ENCODE peak calls at places on chromosomes 3 and 15, in eight cellular contexts. One of them, this sample, is unnamed.

GRCh38 chr15:56629133-56629532 is 104.2 kb downstream of the ZNF280D start:
- DNase-seq in PC-3: no peak
- DNase-seq in OCI-LY7: no peak
- DNase-seq in SK-N-SH: no peak
- DNase-seq in hepatocyte: no peak
- DNase-seq in HCT116: no peak
- DNase-seq in GM23338: no peak
- DNase-seq in GM23248: no peak
- DNase-seq in this sample: no peak

GRCh38 chr15:65401607-65402240 is 21.0 kb downstream of the IGDCC4 start:
- DNase-seq in PC-3: no peak
- DNase-seq in OCI-LY7: no peak
- DNase-seq in SK-N-SH: no peak
- DNase-seq in hepatocyte: no peak
- DNase-seq in HCT116: no peak
- DNase-seq in GM23338: no peak
- DNase-seq in GM23248: no peak
- DNase-seq in this sample: no peak

GRCh38 chr15:52652286-52652685 is 26.9 kb downstream of the ATOSA start:
- DNase-seq in PC-3: no peak
- DNase-seq in OCI-LY7: no peak
- DNase-seq in SK-N-SH: no peak
- DNase-seq in hepatocyte: no peak
- DNase-seq in HCT116: no peak
- DNase-seq in GM23338: no peak
- DNase-seq in GM23248: no peak
- DNase-seq in this sample: no peak

GRCh38 chr15:54566654-54567053 is 588.4 kb downstream of the UNC13C start:
- DNase-seq in PC-3: no peak
- DNase-seq in OCI-LY7: no peak
- DNase-seq in SK-N-SH: no peak
- DNase-seq in hepatocyte: no peak
- DNase-seq in HCT116: no peak
- DNase-seq in GM23338: no peak
- DNase-seq in GM23248: no peak
- DNase-seq in this sample: no peak

GRCh38 chr15:63107895-63108546 is 13.6 kb upstream of the LACTB start:
- DNase-seq in PC-3: peak
- DNase-seq in OCI-LY7: no peak
- DNase-seq in SK-N-SH: no peak
- DNase-seq in hepatocyte: peak
- DNase-seq in HCT116: no peak
- DNase-seq in GM23338: no peak
- DNase-seq in GM23248: peak
- DNase-seq in this sample: no peak

GRCh38 chr15:58182460-58183163 is 44.4 kb downstream of the AQP9 start:
- DNase-seq in PC-3: peak
- DNase-seq in OCI-LY7: peak
- DNase-seq in SK-N-SH: peak
- DNase-seq in hepatocyte: peak
- DNase-seq in HCT116: peak
- DNase-seq in GM23338: peak
- DNase-seq in GM23248: peak
- DNase-seq in this sample: peak

GRCh38 chr15:67622110-67622509 is 79.6 kb downstream of the MAP2K5 start:
- DNase-seq in PC-3: no peak
- DNase-seq in OCI-LY7: no peak
- DNase-seq in SK-N-SH: no peak
- DNase-seq in hepatocyte: no peak
- DNase-seq in HCT116: no peak
- DNase-seq in GM23338: no peak
- DNase-seq in GM23248: no peak
- DNase-seq in this sample: no peak

GRCh38 chr15:60859996-60860494 is 369.1 kb downstream of the RORA start:
- DNase-seq in PC-3: no peak
- DNase-seq in OCI-LY7: no peak
- DNase-seq in SK-N-SH: no peak
- DNase-seq in hepatocyte: no peak
- DNase-seq in HCT116: no peak
- DNase-seq in GM23338: no peak
- DNase-seq in GM23248: peak
- DNase-seq in this sample: no peak

GRCh38 chr3:183576487-183577107 is 21.1 kb upstream of the KLHL6 start:
- DNase-seq in PC-3: no peak
- DNase-seq in OCI-LY7: peak
- DNase-seq in SK-N-SH: no peak
- DNase-seq in hepatocyte: peak
- DNase-seq in HCT116: no peak
- DNase-seq in GM23338: no peak
- DNase-seq in GM23248: peak
- DNase-seq in this sample: peak

GRCh38 chr15:73389971-73390544 is 21.3 kb upstream of the HCN4 start:
- DNase-seq in PC-3: no peak
- DNase-seq in OCI-LY7: no peak
- DNase-seq in SK-N-SH: no peak
- DNase-seq in hepatocyte: no peak
- DNase-seq in HCT116: no peak
- DNase-seq in GM23338: no peak
- DNase-seq in GM23248: peak
- DNase-seq in this sample: no peak

GRCh38 chr3:109387241-109387640 is 49.9 kb upstream of the DPPA4 start:
- DNase-seq in PC-3: no peak
- DNase-seq in OCI-LY7: no peak
- DNase-seq in SK-N-SH: no peak
- DNase-seq in hepatocyte: no peak
- DNase-seq in HCT116: no peak
- DNase-seq in GM23338: no peak
- DNase-seq in GM23248: no peak
- DNase-seq in this sample: no peak

GRCh38 chr15:70466305-70466704 is 297.1 kb downstream of the UACA start:
- DNase-seq in PC-3: no peak
- DNase-seq in OCI-LY7: no peak
- DNase-seq in SK-N-SH: no peak
- DNase-seq in hepatocyte: no peak
- DNase-seq in HCT116: no peak
- DNase-seq in GM23338: no peak
- DNase-seq in GM23248: no peak
- DNase-seq in this sample: no peak

GRCh38 chr3:30760040-30760439 is 134.4 kb downstream of the GADL1 start:
- DNase-seq in PC-3: no peak
- DNase-seq in OCI-LY7: no peak
- DNase-seq in SK-N-SH: no peak
- DNase-seq in hepatocyte: no peak
- DNase-seq in HCT116: no peak
- DNase-seq in GM23338: no peak
- DNase-seq in GM23248: peak
- DNase-seq in this sample: no peak

GRCh38 chr15:76340198-76340801 is 3.7 kb downstream of the ISL2 start:
- DNase-seq in PC-3: no peak
- DNase-seq in OCI-LY7: no peak
- DNase-seq in SK-N-SH: peak
- DNase-seq in hepatocyte: peak
- DNase-seq in HCT116: no peak
- DNase-seq in GM23338: peak
- DNase-seq in GM23248: peak
- DNase-seq in this sample: peak

GRCh38 chr3:3589715-3590130 is 209.5 kb upstream of the LRRN1 start:
- DNase-seq in PC-3: no peak
- DNase-seq in OCI-LY7: no peak
- DNase-seq in SK-N-SH: no peak
- DNase-seq in hepatocyte: no peak
- DNase-seq in HCT116: no peak
- DNase-seq in GM23338: no peak
- DNase-seq in GM23248: no peak
- DNase-seq in this sample: no peak

GRCh38 chr3:16174389-16174788 is at the start of gene GALNT15:
- DNase-seq in PC-3: no peak
- DNase-seq in OCI-LY7: no peak
- DNase-seq in SK-N-SH: peak
- DNase-seq in hepatocyte: peak
- DNase-seq in HCT116: no peak
- DNase-seq in GM23338: no peak
- DNase-seq in GM23248: peak
- DNase-seq in this sample: peak

GRCh38 chr3:16978234-16978920 is 93.6 kb downstream of the PLCL2 start:
- DNase-seq in PC-3: no peak
- DNase-seq in OCI-LY7: no peak
- DNase-seq in SK-N-SH: no peak
- DNase-seq in hepatocyte: no peak
- DNase-seq in HCT116: no peak
- DNase-seq in GM23338: no peak
- DNase-seq in GM23248: peak
- DNase-seq in this sample: no peak

GRCh38 chr15:61335998-61336648 is 107.0 kb upstream of the RORA start:
- DNase-seq in PC-3: no peak
- DNase-seq in OCI-LY7: no peak
- DNase-seq in SK-N-SH: no peak
- DNase-seq in hepatocyte: peak
- DNase-seq in HCT116: no peak
- DNase-seq in GM23338: no peak
- DNase-seq in GM23248: no peak
- DNase-seq in this sample: no peak

GRCh38 chr15:70109982-70110381 is 12.3 kb upstream of the TLE3 start:
- DNase-seq in PC-3: no peak
- DNase-seq in OCI-LY7: no peak
- DNase-seq in SK-N-SH: no peak
- DNase-seq in hepatocyte: no peak
- DNase-seq in HCT116: no peak
- DNase-seq in GM23338: no peak
- DNase-seq in GM23248: no peak
- DNase-seq in this sample: no peak

DNA sequence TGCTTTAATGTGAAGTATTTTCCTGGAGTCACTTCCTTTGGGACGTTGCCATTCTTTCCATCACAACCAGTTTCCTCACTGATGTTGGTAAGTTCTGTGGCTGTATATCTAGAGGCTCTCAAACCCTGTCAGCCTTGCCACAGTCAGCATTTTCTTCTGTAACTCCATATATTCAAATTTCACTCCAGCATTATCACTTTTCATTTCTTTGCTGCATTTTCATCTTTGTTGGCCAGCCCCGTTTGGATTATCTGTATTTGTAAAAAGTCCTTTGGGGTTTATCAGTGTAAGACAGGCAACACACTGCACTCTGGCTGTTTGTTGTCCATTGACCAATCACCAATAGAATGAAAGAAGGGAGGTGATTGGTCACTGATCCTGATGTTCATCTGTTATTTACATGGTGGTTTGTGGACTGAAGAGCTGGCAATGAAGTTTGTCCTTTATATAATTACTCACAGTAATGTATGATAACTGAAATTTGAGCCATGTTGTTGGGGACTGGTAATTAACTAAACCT is 20.3 kb downstream of the GMPS start:
- DNase-seq in PC-3: peak
- DNase-seq in OCI-LY7: no peak
- DNase-seq in SK-N-SH: peak
- DNase-seq in hepatocyte: peak
- DNase-seq in HCT116: no peak
- DNase-seq in GM23338: no peak
- DNase-seq in GM23248: peak
- DNase-seq in this sample: no peak
- TF ChIP-seq EZH2phosphoT487 in PC-3: no peak
- TF ChIP-seq EZH2phosphoT487 in OCI-LY7: no peak
- TF ChIP-seq EZH2phosphoT487 in SK-N-SH: no peak
- TF ChIP-seq EZH2phosphoT487 in hepatocyte: no peak
- TF ChIP-seq EZH2phosphoT487 in HCT116: no peak
- TF ChIP-seq EZH2phosphoT487 in GM23338: no peak
- TF ChIP-seq EZH2phosphoT487 in GM23248: no peak
- TF ChIP-seq EZH2phosphoT487 in this sample: no peak

GRCh38 chr3:34016925-34017592 is 218.6 kb downstream of the PDCD6IP start:
- DNase-seq in PC-3: no peak
- DNase-seq in OCI-LY7: peak
- DNase-seq in SK-N-SH: no peak
- DNase-seq in hepatocyte: no peak
- DNase-seq in HCT116: no peak
- DNase-seq in GM23338: no peak
- DNase-seq in GM23248: no peak
- DNase-seq in this sample: no peak
- H3K4me2 ChIP-seq in PC-3: no peak
- H3K4me2 ChIP-seq in OCI-LY7: peak
- H3K4me2 ChIP-seq in SK-N-SH: no peak
- H3K4me2 ChIP-seq in hepatocyte: no peak
- H3K4me2 ChIP-seq in HCT116: no peak
- H3K4me2 ChIP-seq in GM23338: no peak
- H3K4me2 ChIP-seq in GM23248: no peak
- H3K4me2 ChIP-seq in this sample: no peak

DNA sequence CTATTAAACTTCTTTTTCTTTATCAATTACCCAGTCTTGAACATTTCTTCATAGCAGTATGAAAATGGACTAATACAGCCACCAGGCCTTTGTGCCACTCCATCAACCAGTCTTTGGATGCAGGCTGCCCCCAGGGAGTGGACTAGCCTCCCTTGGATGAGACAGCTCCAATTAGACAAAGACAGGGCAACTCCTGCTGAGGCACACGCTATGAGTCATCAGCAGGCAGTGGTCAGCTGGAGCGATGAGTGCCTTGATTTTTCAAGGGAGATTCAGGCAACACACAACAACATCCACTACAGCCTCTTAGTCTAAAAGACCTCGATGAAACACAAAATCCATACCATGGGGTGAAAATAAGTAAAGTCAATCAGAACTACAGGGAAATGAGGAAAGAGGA is 160.1 kb downstream of the ARRDC4 start:
- DNase-seq in PC-3: no peak
- DNase-seq in OCI-LY7: no peak
- DNase-seq in SK-N-SH: no peak
- DNase-seq in hepatocyte: no peak
- DNase-seq in HCT116: no peak
- DNase-seq in GM23338: no peak
- DNase-seq in GM23248: peak
- DNase-seq in this sample: no peak
- TF ChIP-seq EZH2phosphoT487 in PC-3: no peak
- TF ChIP-seq EZH2phosphoT487 in OCI-LY7: no peak
- TF ChIP-seq EZH2phosphoT487 in SK-N-SH: no peak
- TF ChIP-seq EZH2phosphoT487 in hepatocyte: no peak
- TF ChIP-seq EZH2phosphoT487 in HCT116: no peak
- TF ChIP-seq EZH2phosphoT487 in GM23338: no peak
- TF ChIP-seq EZH2phosphoT487 in GM23248: no peak
- TF ChIP-seq EZH2phosphoT487 in this sample: no peak

DNA sequence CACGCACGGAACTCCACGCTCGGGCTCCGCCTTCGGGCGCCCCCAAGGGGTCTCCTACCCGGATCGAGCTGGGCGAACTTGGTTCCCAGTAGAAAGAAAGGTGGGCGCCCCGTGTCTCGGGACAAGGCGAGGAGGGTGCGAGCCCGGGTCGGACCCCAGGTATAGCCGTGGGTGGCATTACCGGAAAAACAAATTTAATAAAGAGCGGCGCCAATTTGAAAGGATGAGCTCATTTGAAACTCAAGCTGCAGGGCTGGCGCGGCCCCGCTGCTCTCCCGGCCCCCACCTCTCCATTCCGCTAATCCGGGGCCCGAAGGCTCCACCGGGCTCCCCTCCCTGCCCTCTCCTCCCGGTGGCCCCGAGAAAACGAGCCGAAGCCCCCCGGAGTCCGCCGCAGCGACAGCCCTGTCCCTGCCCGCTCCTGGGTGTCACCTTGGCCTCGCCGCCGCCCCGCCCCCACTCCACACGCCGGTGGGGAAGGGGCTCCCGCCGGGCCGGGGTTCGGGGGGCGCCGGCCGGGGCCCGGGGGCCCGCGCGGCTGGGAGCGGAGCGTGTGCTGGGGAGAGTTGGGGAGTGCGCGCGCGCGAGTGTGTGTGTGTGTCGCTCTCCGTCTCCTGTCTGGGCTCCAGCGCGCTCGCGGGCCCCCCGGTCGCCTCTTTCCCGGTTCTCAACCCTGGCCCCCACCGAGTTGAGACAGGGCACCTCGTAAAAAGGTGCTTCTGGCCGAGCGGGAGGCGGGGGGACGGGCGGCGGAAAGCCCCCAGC is 1.4 kb downstream of the IGF2BP2 start:
- DNase-seq in PC-3: peak
- DNase-seq in OCI-LY7: no peak
- DNase-seq in SK-N-SH: peak
- DNase-seq in hepatocyte: peak
- DNase-seq in HCT116: no peak
- DNase-seq in GM23338: peak
- DNase-seq in GM23248: peak
- DNase-seq in this sample: peak
- H3K4me2 ChIP-seq in PC-3: peak
- H3K4me2 ChIP-seq in OCI-LY7: peak
- H3K4me2 ChIP-seq in SK-N-SH: peak
- H3K4me2 ChIP-seq in hepatocyte: peak
- H3K4me2 ChIP-seq in HCT116: peak
- H3K4me2 ChIP-seq in GM23338: peak
- H3K4me2 ChIP-seq in GM23248: peak
- H3K4me2 ChIP-seq in this sample: peak